ENCODE peak calls at places on chromosomes 7 and 10, in five cellular contexts. V is GM23248, X is endothelial cell of umbilical vein, J is mammary epithelial cell, P is GM23338. T is an unnamed sample.

GRCh38 chr7:103857435-103857834 is 132.0 kb downstream of the RELN start:
- DNase-seq in V (no peak), X (no peak), J (no peak), P (peak; percentile 64), T (no peak)

GRCh38 chr10:14532473-14533251 is 201.9 kb upstream of the FRMD4A start:
- DNase-seq in V (no peak), X (no peak), J (peak; percentile 40), P (no peak), T (no peak)

GRCh38 chr10:112835933-112836564 is 114.0 kb upstream of the TCF7L2 start:
- DNase-seq in V (no peak), X (no peak), J (no peak), P (no peak), T (no peak)

GRCh38 chr7:80466638-80467037 is 45.2 kb downstream of the GNAT3 start:
- DNase-seq in V (no peak), X (no peak), J (no peak), P (no peak), T (no peak)

GRCh38 chr10:3330687-3331086 is 158.1 kb upstream of the PITRM1 start:
- DNase-seq in V (peak; percentile 88), X (no peak), J (peak; percentile 85), P (no peak), T (peak; percentile 23)

GRCh38 chr10:60977161-60978128 is 33.5 kb upstream of the RHOBTB1 start:
- DNase-seq in V (no peak), X (no peak), J (no peak), P (no peak), T (no peak)

GRCh38 chr7:87414400-87415188 is 60.9 kb downstream of the ABCB4 start:
- DNase-seq in V (peak; percentile 66), X (no peak), J (no peak), P (no peak), T (no peak)

GRCh38 chr10:24462889-24463552 is 254.1 kb downstream of the KIAA1217 start:
- DNase-seq in V (peak; percentile 31), X (no peak), J (no peak), P (no peak), T (no peak)

GRCh38 chr7:37675739-37676138 is 7.8 kb upstream of the GPR141 start:
- DNase-seq in V (no peak), X (no peak), J (no peak), P (no peak), T (no peak)

GRCh38 chr10:83983578-83984255 is 155.6 kb upstream of the GHITM start:
- DNase-seq in V (no peak), X (peak; percentile 64), J (peak; percentile 87), P (peak; percentile 33), T (peak; percentile 73)

GRCh38 chr7:55065079-55065478 is 46.3 kb downstream of the EGFR start:
- DNase-seq in V (peak; percentile 100), X (peak; percentile 83), J (peak; percentile 89), P (no peak), T (peak; percentile 80)

GRCh38 chr7:103628742-103629141 is 182.7 kb upstream of the SLC26A5 start:
- DNase-seq in V (no peak), X (no peak), J (no peak), P (no peak), T (no peak)

GRCh38 chr10:114239117-114239993 is at the start of gene VWA2:
- DNase-seq in V (no peak), X (peak; percentile 16), J (no peak), P (peak; percentile 77), T (no peak)
- TF ChIP-seq EZH2 in V (no peak), X (peak; percentile 77), J (no peak), P (peak; percentile 10), T (no peak)

DNA sequence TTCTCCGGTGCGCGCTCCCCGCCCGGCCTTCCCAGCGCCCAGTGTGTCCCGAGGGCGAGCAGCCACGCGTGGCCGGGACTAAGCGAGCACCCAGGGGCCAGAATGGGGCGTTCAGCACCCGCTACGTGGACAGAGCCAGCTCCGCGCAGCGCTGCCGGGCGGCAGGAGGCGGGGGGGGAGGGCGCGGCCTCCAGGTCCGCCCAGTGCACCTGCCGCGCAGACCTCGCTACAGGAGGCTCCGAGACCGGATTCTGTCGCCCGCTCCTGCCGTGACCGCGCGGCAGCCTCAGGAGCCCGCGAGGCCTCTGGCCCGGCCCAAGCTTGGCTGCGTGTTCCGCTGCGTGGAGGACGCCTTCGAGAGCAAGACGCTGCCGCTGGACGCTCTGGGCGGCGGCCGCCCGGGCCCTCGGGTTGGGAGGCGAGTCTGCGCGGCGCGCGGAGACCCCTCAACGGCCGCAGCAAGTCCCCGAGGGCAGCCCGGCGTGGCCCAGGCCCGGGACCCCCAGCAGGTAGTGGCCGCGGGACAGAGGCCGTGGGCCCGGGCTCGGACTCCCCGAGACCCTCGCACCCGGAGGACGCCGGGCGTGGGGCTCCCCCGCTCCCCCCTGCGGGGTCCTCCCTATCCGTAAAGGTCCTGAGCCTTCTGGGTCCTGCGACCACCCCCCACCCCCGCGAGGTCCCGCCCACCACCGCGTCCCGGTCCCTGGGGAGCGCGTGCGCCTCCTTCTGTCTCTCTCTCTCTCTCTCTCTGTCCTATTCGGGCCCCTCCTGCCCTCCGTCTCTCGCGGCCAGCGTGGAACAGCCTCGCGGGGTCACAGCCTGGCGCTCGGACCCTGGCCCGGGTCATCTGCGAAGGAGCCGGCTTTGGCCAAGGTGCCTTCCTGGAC is 904 bp upstream of the DPYSL4 start:
- DNase-seq in V (peak; percentile 59), X (peak; percentile 26), J (peak; percentile 42), P (peak; percentile 76), T (no peak)
- H2AFZ ChIP-seq in V (no peak overlapping the region), X (no peak overlapping the region), J (no peak overlapping the region), P (no peak overlapping the region), T (no peak overlapping the region)

GRCh38 chr10:63562857-63563256 is 41.7 kb downstream of the REEP3 start:
- DNase-seq in V (no peak), X (no peak), J (no peak), P (no peak), T (no peak)
- H3K27me3 ChIP-seq in V (no peaks in the 10 kb centered on the region), X (no peaks in the 10 kb centered on the region), J (no peaks in the 10 kb centered on the region), P (no peaks in the 10 kb centered on the region), T (no peaks in the 10 kb centered on the region)

GRCh38 chr7:5419523-5420107 is 4.0 kb downstream of the TNRC18 start:
- DNase-seq in V (peak; percentile 52), X (peak; percentile 27), J (peak; percentile 37), P (peak; percentile 75), T (no peak)
- TF ChIP-seq EZH2 in V (no peak), X (no peak), J (no peak), P (peak; percentile 87), T (no peak)

GRCh38 chr10:125719173-125720001 is at the start of gene EDRF1:
- DNase-seq in V (peak; percentile 100), X (peak; percentile 100), J (peak; percentile 98), P (peak; percentile 100), T (peak; percentile 77)
- H2AFZ ChIP-seq in V (peak within 1 kb of the TSS; percentile 95), X (peak within 1 kb of the TSS; percentile 94), J (peak within 1 kb of the TSS; percentile 96), P (peak within 1 kb of the TSS; percentile 66), T (peak within 1 kb of the TSS; percentile 98)

DNA sequence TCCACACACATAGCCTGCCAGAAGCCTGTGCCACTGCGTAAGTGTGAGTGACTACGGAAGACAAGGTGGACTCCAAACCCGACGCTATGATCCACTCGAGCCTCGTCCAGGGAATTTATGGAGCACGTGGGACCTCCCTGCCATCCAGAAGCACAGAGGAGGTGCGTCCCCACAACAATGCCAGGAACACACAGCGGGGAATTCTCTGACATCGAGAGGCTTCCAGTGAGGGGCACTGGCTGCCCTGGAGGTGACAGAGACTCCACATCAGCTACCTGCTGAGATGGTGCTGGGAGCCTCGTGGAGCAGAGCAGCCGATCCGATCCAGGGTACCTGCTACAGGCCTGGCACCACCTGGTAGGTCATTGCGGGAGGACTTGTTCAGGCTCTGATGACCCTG is 72.2 kb upstream of the INSIG1 start:
- DNase-seq in V (no peak), X (no peak), J (no peak), P (no peak), T (no peak)
- H3K27me3 ChIP-seq in V (no peaks in the 10 kb centered on the region), X (no peaks in the 10 kb centered on the region), J (no peaks in the 10 kb centered on the region), P (no peaks in the 10 kb centered on the region), T (no peaks in the 10 kb centered on the region)

DNA sequence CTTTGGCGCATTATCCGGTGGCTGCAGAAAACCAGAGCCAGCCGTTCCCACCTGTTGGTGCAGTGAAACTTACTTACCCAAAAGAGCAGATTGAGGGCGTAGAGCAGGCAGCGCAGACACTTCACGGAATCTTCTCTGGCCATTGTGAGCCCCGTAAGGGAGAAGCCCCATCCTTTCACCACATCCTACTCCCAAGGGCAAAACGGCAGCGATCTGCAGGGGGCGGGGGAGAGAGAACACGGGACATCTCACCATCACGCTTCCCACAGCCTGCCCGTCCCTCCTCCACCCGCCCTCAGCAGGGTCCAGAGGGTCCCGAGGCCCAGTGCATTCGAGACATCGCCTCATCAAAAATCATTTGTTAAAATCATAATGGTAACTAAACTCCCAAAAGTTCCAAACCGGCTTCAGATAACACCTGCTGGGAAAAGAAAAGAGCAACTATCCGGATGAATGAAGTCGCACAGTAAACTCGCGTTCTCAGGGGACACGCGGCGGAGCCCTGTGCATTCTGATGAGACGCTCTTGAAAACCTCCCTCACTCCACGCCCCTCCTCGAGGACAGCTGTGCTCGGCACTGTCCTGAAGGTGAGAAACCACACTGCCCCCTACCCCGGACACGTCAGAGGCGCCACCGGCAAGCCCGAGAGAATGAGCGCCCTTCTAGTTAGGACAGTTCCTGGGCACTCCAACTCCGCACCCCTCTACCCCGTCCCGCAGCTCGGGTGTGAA is 1.2 kb downstream of the TSPAN12 start:
- DNase-seq in V (peak; percentile 47), X (peak; percentile 51), J (peak; percentile 2), P (peak; percentile 81), T (no peak)
- TF ChIP-seq EZH2 in V (no peak), X (no peak), J (peak; percentile 80), P (no peak), T (peak; percentile 92)

GRCh38 chr10:10886861-10887539 is 130.7 kb upstream of the CELF2 start:
- DNase-seq in V (no peak), X (no peak), J (no peak), P (no peak), T (no peak)

GRCh38 chr10:10897400-10897799 is 120.3 kb upstream of the CELF2 start:
- DNase-seq in V (peak; percentile 81), X (no peak), J (no peak), P (no peak), T (no peak)

GRCh38 chr10:10892290-10892875 is 125.3 kb upstream of the CELF2 start:
- DNase-seq in V (peak; percentile 38), X (no peak), J (no peak), P (no peak), T (no peak)

GRCh38 chr10:10891437-10891836 is 126.2 kb upstream of the CELF2 start:
- DNase-seq in V (peak; percentile 92), X (no peak), J (no peak), P (no peak), T (no peak)
- H2AFZ ChIP-seq in V (peak overlapping the region; percentile 65), X (no peak overlapping the region), J (no peak overlapping the region), P (no peak overlapping the region), T (no peak overlapping the region)

GRCh38 chr10:96112531-96112930 is 17.6 kb upstream of the ZNF518A start:
- DNase-seq in V (no peak), X (no peak), J (no peak), P (no peak), T (no peak)

GRCh38 chr10:96107623-96108038 is 22.5 kb upstream of the ZNF518A start:
- DNase-seq in V (no peak), X (no peak), J (no peak), P (no peak), T (no peak)
- H3K27me3 ChIP-seq in V (peaks cover 21% of the 10 kb centered on the region), X (peaks cover 23% of the 10 kb centered on the region), J (peaks cover 3% of the 10 kb centered on the region), P (no peaks in the 10 kb centered on the region), T (no peaks in the 10 kb centered on the region)

T was measured in keratinocyte.